ENCODE peak calls at places on chromosomes 3 and 15, in four cellular contexts. X is SK-N-SH, P is GM12878, D is H1. V is an unnamed sample.

GRCh38 chr15:85005319-85005718 is 23.7 kb downstream of the PDE8A start:
- DNase-seq in X (no peak), P (no peak), D (no peak), V (no peak)

GRCh38 chr3:178669046-178669445 is 132.8 kb downstream of the KCNMB2 start:
- DNase-seq in P (no peak), X (no peak), D (no peak), V (no peak)

GRCh38 chr15:70902105-70902504 is 9.5 kb downstream of the LRRC49 start:
- DNase-seq in P (no peak), X (no peak), D (no peak), V (no peak)

GRCh38 chr3:127165036-127165435 is 27.9 kb upstream of the PRR23E start:
- DNase-seq in X (no peak), D (no peak), P (no peak), V (no peak)

GRCh38 chr3:14771593-14772497 is 46.9 kb upstream of the FGD5 start:
- DNase-seq in D (no peak), X (peak; percentile 10), P (no peak), V (no peak)

GRCh38 chr15:70348581-70349344 is 251.0 kb upstream of the TLE3 start:
- DNase-seq in X (no peak), P (no peak), D (no peak), V (no peak)

GRCh38 chr15:69853572-69853971 is 244.1 kb downstream of the TLE3 start:
- DNase-seq in D (no peak), X (no peak), P (no peak), V (no peak)

GRCh38 chr15:63832620-63833245 is 1.0 kb downstream of the HERC1 start:
- DNase-seq in P (no peak), D (no peak), X (peak; percentile 42), V (no peak)

GRCh38 chr3:53709856-53710674 is 136.2 kb downstream of the CHDH start:
- DNase-seq in X (peak; percentile 86), P (no peak), D (peak; percentile 89), V (peak; percentile 50)

GRCh38 chr3:187678869-187679268 is 8.7 kb upstream of the SST start:
- DNase-seq in X (peak; percentile 34), P (no peak), D (peak; percentile 71), V (peak; percentile 41)

GRCh38 chr3:41575754-41576153 is 376.4 kb downstream of the CTNNB1 start:
- DNase-seq in D (no peak), P (no peak), X (peak; percentile 23), V (no peak)

GRCh38 chr3:127658234-127658633 is 14.5 kb upstream of the ABTB1 start:
- DNase-seq in X (no peak), D (no peak), P (no peak), V (no peak)

GRCh38 chr15:75024102-75024636 is 779 bp downstream of the PPCDC start:
- DNase-seq in P (no peak), X (peak; percentile 47), D (no peak), V (no peak)

GRCh38 chr15:96838088-96838487 is 507.6 kb downstream of the NR2F2 start:
- DNase-seq in X (no peak), D (no peak), P (no peak), V (no peak)

GRCh38 chr3:128415773-128416577 is 50.7 kb downstream of the DNAJB8 start:
- DNase-seq in P (no peak), D (no peak), X (peak; percentile 91), V (no peak)

GRCh38 chr15:86877171-86877631 is 797.5 kb downstream of the AGBL1 start:
- DNase-seq in P (no peak), X (no peak), D (no peak), V (no peak)

GRCh38 chr3:72191211-72191960 is 406.4 kb upstream of the PROK2 start:
- DNase-seq in D (no peak), X (no peak), P (no peak), V (no peak)

GRCh38 chr15:67833504-67834248 is 6.2 kb downstream of the RNU6-1 start:
- DNase-seq in P (no peak), X (peak; percentile 92), D (peak; percentile 80), V (peak; percentile 34)

GRCh38 chr3:158731938-158732855 is at the start of gene RARRES1:
- DNase-seq in X (peak; percentile 88), D (peak; percentile 76), P (no peak), V (no peak)

GRCh38 chr3:157857461-157857860 is 248.8 kb downstream of the SHOX2 start:
- DNase-seq in D (no peak), X (peak; percentile 57), P (no peak), V (no peak)

GRCh38 chr3:100449214-100449613 is 43.2 kb upstream of the TMEM45A start:
- DNase-seq in P (no peak), D (no peak), X (no peak), V (no peak)

GRCh38 chr3:25181096-25181495 is 247.0 kb upstream of the RARB start:
- DNase-seq in X (no peak), D (no peak), P (no peak), V (no peak)

GRCh38 chr15:43285609-43286037 is 18.9 kb upstream of the TGM5 start:
- DNase-seq in D (peak; percentile 70), P (peak; percentile 42), X (peak; percentile 80), V (peak; percentile 71)

GRCh38 chr3:32963871-32964270 is 12.4 kb downstream of the CCR4 start:
- DNase-seq in X (no peak), P (no peak), D (no peak), V (no peak)

GRCh38 chr3:83934208-83935150 is 1024.3 kb upstream of the CADM2 start:
- DNase-seq in D (no peak), X (no peak), P (peak; percentile 5), V (peak; percentile 4)

GRCh38 chr15:70427531-70428120 is 329.9 kb upstream of the TLE3 start:
- DNase-seq in X (no peak), P (no peak), D (no peak), V (no peak)

GRCh38 chr15:99139276-99139675 is 34.4 kb downstream of the SYNM start:
- DNase-seq in P (no peak), D (no peak), X (no peak), V (no peak)

GRCh38 chr3:176505878-176506621 is 691.2 kb downstream of the TBL1XR1 start:
- DNase-seq in X (no peak), D (peak; percentile 59), P (no peak), V (no peak)

DNA sequence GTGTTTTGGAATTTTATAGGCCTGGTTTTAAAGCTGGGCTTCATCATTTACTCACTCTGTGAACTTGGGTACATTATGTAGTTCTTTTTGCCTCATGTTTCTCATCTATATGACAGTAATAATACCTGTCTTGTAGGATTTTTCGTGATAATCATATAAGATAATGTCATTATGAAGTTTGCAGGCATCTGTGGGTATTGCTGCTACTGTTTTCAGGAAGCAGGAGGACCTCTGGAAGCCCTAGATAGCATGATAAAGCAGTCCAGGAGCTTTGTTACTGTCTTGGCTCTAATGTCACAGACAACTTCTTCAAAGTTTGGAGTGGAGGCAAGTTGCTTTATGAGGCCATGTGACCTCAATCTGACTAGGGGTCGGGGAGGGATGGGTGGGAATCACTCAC is 145.0 kb upstream of the MEIS2 start:
- DNase-seq in X (no peak), D (no peak), P (no peak), V (no peak)
- TF ChIP-seq TCF12 in X (peak; percentile 20), D (no peak), P (no peak), V (no peak)

GRCh38 chr3:118476885-118477618 is 557.6 kb downstream of the IGSF11 start:
- DNase-seq in X (no peak), D (no peak), P (peak; percentile 38), V (no peak)

GRCh38 chr3:118468801-118469200 is 565.8 kb downstream of the IGSF11 start:
- DNase-seq in P (no peak), D (no peak), X (no peak), V (no peak)

GRCh38 chr3:118477768-118478167 is 556.9 kb downstream of the IGSF11 start:
- DNase-seq in P (no peak), D (no peak), X (no peak), V (no peak)

GRCh38 chr3:118473343-118473742 is 561.3 kb downstream of the IGSF11 start:
- DNase-seq in D (no peak), X (no peak), P (no peak), V (no peak)

GRCh38 chr3:118472586-118472985 is 562.1 kb downstream of the IGSF11 start:
- DNase-seq in D (no peak), X (no peak), P (no peak), V (no peak)
- TF ChIP-seq TCF12 in D (no peak), X (no peak), P (no peak), V (no peak)

DNA sequence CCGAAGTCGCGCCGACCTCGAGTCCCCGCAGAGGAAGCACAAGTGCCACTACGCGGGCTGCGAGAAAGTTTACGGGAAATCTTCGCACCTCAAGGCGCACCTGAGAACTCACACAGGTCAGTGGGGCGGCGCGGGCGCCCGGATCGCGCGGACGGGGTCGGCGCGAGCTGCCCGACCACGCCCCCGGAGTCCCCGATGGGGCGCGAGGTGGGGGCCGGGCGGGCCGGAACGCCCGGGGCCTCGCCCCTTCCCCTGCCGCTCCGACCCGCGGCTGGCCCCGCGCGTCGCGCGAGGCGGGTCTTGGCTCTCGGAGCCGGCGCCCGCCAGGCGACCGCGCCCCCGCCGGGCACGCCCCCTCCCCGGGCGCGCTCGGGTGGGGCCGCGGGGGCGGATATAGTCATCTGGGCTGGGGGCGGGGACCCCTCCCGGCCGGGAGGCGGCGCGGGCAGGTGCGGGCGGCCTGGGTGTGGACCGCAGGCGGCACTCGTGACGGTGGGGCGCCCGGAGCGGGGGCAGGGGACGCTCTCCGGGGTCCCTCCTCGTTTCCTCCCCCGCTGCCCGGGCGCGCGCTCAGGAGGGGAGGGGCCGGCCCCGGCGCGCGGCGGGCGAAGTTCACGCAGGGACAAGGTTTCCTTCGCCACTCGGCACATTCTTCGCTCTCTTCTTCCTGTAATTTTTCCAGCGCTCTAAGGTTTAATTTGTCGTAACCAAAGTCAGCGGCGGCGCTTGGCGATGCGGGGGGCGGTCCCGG is 1.2 kb downstream of the KLF13 start:
- DNase-seq in P (no peak), X (peak; percentile 81), D (peak; percentile 70), V (peak; percentile 21)
- TF ChIP-seq TCF12 in P (peak; percentile 55), X (no peak), D (no peak), V (no peak)

DNA sequence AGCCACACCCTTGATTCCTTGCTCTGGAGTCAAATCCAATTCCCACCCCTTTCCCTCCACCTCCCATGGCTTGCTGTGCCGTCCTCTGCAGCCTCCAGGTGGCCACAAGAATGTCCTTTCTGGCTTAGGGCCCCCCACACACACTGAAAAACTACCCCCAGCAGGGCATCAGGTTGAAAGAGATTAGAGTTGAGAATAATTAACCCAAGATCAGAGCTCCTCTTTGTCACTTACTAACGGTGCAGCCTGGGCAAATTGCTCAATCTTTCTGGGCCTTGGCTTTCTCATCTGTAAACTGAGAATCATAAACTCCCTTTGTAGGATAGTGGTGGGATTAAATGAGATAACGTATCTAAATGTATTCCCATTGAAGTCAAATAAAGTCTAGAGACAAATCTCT is 78.5 kb downstream of the MRPL46 start:
- DNase-seq in X (no peak), P (no peak), D (no peak), V (peak; percentile 85)
- TF ChIP-seq TCF12 in X (no peak), P (no peak), D (peak; percentile 20), V (no peak)

V was measured in HepG2.